ENCODE peak calls at places on chromosomes 13 and 19, in four cellular contexts. B, E, W and U are unnamed samples.

GRCh38 chr13:46168341-46168740 is 13.6 kb downstream of the LCP1 start:
- DNase-seq in B (no peak), E (no peak), W (no peak), U (no peak)

GRCh38 chr13:45932172-45932571 is 80.6 kb upstream of the SIAH3 start:
- DNase-seq in B (no peak), E (no peak), W (no peak), U (no peak)

GRCh38 chr13:114263590-114263989 is 17.8 kb upstream of the UPF3A start:
- DNase-seq in B (no peak), E (no peak), W (no peak), U (no peak)

GRCh38 chr19:53086949-53087348 is 16.3 kb downstream of the ZNF160 start:
- DNase-seq in B (peak; percentile 23), E (no peak), W (no peak), U (no peak)

GRCh38 chr19:29371766-29372415 is 153.9 kb upstream of the VSTM2B start:
- DNase-seq in B (no peak), E (no peak), W (peak; percentile 25), U (peak; percentile 34)

GRCh38 chr19:4775627-4776152 is 15.8 kb upstream of the FEM1A start:
- DNase-seq in B (no peak), E (no peak), W (no peak), U (no peak)

GRCh38 chr13:41304551-41304950 is 6.5 kb upstream of the NAA16 start:
- DNase-seq in B (no peak), E (no peak), W (no peak), U (no peak)

GRCh38 chr13:37194428-37194861 is 89.0 kb upstream of the CSNK1A1L start:
- DNase-seq in B (peak; percentile 76), E (no peak), W (no peak), U (no peak)

GRCh38 chr19:661427-662196 is 1.4 kb downstream of the RNF126 start:
- DNase-seq in B (no peak), E (peak; percentile 41), W (no peak), U (no peak)

GRCh38 chr13:31749929-31750328 is 10.6 kb downstream of the RXFP2 start:
- DNase-seq in B (peak; percentile 95), E (no peak), W (no peak), U (no peak)

GRCh38 chr19:12990853-12991252 is 4.4 kb upstream of the NFIX start:
- DNase-seq in B (no peak), E (no peak), W (no peak), U (no peak)

GRCh38 chr13:105196052-105196451 is 1339.4 kb downstream of the EFNB2 start:
- DNase-seq in B (peak; percentile 54), E (no peak), W (no peak), U (no peak)

GRCh38 chr13:113551081-113552000 is 33.2 kb upstream of the TFDP1 start:
- DNase-seq in B (no peak), E (no peak), W (no peak), U (peak; percentile 58)

GRCh38 chr13:61013782-61014181 is 401.9 kb downstream of the PCDH20 start:
- DNase-seq in B (no peak), E (no peak), W (no peak), U (no peak)
- TF ChIP-seq CTCF in B (no peak), E (no peak), W (no peak), U (no peak)

GRCh38 chr13:26095338-26095737 is 43.5 kb upstream of the SHISA2 start:
- DNase-seq in B (no peak), E (no peak), W (no peak), U (no peak)

GRCh38 chr13:26095846-26096245 is 44.0 kb upstream of the SHISA2 start:
- DNase-seq in B (no peak), E (no peak), W (no peak), U (no peak)
- TF ChIP-seq CTCF in B (no peak), E (no peak), W (no peak), U (no peak)

DNA sequence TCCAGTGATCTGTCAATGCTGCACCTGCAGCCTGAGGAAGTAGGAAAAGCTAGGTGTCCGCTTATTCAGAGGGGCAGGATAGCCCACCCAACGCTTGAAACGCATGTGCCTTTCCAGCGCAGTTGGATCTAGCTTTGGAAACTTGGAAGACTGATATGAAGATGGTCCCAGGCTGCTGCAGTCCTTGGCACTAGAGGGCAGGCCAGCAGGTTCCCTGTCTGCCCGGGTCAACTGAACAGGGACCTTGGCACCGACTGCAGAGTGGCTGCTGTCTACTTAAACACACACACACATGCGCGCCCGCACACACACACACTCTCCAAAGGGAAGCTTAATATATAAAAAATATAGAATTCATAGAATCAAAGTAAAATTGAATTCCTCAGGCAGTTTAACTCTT is 100.0 kb downstream of the TSHZ3 start:
- DNase-seq in B (no peak), E (no peak), W (no peak), U (no peak)
- TF ChIP-seq CTCF in B (no peak), E (no peak), W (no peak), U (no peak)

GRCh38 chr19:46818812-46819211 is 30.4 kb upstream of the SLC1A5 start:
- DNase-seq in B (peak; percentile 26), E (no peak), W (no peak), U (no peak)

GRCh38 chr19:46823049-46823448 is 27.6 kb downstream of the AP2S1 start:
- DNase-seq in B (no peak), E (no peak), W (no peak), U (no peak)

GRCh38 chr19:46824887-46825730 is 25.5 kb downstream of the AP2S1 start:
- DNase-seq in B (peak; percentile 18), E (no peak), W (no peak), U (no peak)

GRCh38 chr19:46825731-46826055 is 25.0 kb downstream of the AP2S1 start:
- DNase-seq in B (no peak), E (no peak), W (no peak), U (no peak)

GRCh38 chr19:46821512-46822359 is 28.9 kb downstream of the AP2S1 start:
- DNase-seq in B (no peak), E (peak; percentile 40), W (no peak), U (no peak)
- TF ChIP-seq CTCF in B (no peak), E (no peak), W (no peak), U (no peak)

GRCh38 chr13:62320129-62320724 is 904.6 kb upstream of the PCDH20 start:
- DNase-seq in B (peak; percentile 11), E (no peak), W (no peak), U (no peak)
- TF ChIP-seq CTCF in B (peak; percentile 40), E (no peak), W (no peak), U (peak; percentile 90)

GRCh38 chr19:17283504-17283996 is 1.8 kb downstream of the ANKLE1 start:
- DNase-seq in B (no peak), E (no peak), W (no peak), U (no peak)

GRCh38 chr19:17285415-17286135 is 3.9 kb downstream of the ANKLE1 start:
- DNase-seq in B (no peak), E (no peak), W (no peak), U (no peak)

GRCh38 chr19:17281391-17282304 is at the start of gene ANKLE1:
- DNase-seq in B (no peak), E (no peak), W (no peak), U (no peak)

GRCh38 chr19:17279436-17279835 is 2.3 kb upstream of the ANKLE1 start:
- DNase-seq in B (no peak), E (no peak), W (no peak), U (no peak)

DNA sequence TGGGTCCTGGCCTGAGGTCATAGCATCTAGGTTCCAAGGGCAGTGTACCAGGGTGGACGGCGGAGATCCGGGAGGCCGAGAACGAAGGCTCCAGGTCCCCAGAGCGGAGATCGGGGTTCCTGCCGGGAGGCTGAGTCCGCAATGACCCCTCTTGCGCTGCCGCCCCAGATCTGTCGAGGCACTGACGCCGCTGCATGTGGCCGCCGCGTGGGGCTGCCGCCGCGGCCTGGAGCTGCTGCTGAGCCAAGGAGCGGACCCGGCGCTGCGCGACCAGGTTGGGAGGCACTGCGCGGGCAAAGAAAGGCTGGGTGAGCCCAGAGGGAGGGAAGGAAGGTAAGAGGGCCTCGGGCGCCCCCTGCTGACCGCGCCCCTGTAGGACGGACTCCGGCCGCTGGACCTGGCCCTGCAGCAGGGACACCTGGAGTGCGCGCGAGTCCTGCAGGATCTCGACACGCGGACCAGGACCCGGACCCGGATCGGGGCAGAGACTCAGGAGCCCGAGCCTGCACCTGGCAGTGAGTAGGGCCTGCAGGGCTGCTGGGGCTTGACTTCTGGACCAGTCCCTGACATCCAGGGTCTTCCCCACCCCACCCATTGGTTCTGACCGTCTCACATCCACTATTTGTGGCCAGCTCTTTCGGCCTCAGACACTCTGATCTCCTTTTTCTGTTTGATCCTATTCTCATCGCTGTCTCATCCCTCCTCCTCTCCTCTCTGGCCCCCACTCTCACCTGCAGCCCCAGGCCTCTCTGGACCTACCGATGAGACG is 971 bp downstream of the ANKLE1 start:
- DNase-seq in B (peak; percentile 60), E (peak; percentile 66), W (peak; percentile 80), U (peak; percentile 92)
- TF ChIP-seq CTCF in B (peak; percentile 70), E (peak; percentile 97), W (peak; percentile 70), U (peak; percentile 97)

GRCh38 chr13:30504081-30504480 is 38.3 kb upstream of the HMGB1 start:
- DNase-seq in B (peak; percentile 16), E (no peak), W (no peak), U (no peak)
- TF ChIP-seq CTCF in B (no peak), E (no peak), W (no peak), U (no peak)

DNA sequence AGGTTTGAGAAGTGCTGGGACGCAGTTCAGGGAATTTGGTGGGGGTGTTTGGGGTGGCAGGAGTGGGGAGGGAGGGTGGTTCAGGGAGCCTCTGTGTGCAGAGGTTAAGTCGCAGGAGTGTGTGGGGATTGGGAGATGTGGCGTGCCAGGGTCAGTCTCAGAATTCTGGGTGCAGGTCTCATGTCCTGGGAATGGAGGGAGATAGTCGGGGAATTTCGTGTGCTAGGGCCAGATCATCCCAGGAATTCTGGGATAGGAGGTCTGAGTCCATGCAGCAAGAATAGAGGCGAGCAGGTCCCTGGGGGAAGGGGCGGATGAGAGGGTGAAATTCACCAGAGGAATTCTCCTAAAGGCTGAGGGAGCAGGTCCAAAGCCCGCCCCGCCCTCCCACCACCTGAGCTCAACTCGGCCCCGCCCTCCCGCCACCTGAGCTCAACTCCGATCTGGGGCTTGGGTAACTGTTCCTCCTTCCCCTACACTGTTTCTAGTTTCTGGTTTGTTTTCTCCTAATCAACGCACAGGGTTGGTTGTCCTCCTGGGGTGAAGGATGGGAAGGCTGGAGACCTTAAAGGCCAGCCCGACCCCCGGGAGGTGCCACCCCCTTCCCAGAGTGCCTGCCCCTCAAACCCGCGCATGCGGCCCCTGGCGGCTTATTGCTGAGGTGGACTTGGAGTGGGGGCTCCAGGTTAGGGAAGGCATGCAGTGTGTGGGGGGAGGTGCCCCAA is 15.2 kb downstream of the KCNC3 start:
- DNase-seq in B (no peak), E (no peak), W (no peak), U (no peak)
- TF ChIP-seq CTCF in B (no peak), E (no peak), W (no peak), U (no peak)

DNA sequence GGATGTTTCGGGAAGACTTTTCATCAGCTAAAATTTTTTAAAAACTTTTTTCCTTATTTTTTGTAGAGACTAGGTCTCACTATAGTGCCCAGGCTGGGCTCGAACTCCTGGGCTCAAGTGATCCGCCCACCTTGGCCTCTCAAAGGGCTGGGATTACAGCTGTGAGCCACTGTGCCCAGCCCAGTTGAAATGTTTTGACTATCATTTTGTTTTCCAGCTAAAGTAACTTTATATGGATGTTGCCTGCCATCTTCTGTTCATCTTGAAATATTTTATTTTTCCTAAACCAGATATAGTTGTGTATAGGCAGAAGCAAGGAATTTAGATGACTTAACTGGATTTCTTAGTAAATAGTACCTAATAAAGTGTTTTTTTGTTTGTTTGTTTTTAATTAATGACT is 7.0 kb downstream of the CAB39L start:
- DNase-seq in B (peak; percentile 75), E (no peak), W (no peak), U (no peak)
- TF ChIP-seq CTCF in B (peak; percentile 48), E (no peak), W (no peak), U (no peak)